ENCODE peak calls at places on chromosomes 3 and 15, in nine cellular contexts. S, Z, I, C, Y, P, H, D and L are unnamed samples. For H3K4me1 and H3K27me3, the result is how much of the 10 kb centered on the place peaks cover.

GRCh38 chr3:66200786-66201185 is 20.0 kb upstream of the SLC25A26 start:
- DNase-seq in S (peak), Z (no peak), I (no peak), C (no peak), Y (no peak), P (no peak), H (no peak), D (no peak), L (no peak)

GRCh38 chr3:100999160-100999559 is 5.9 kb upstream of the ABI3BP start:
- DNase-seq in S (no peak), Z (no peak), I (no peak), C (no peak), Y (no peak), P (no peak), H (no peak), D (no peak), L (no peak)

GRCh38 chr3:95297586-95297985 is 1234.7 kb downstream of the NSUN3 start:
- DNase-seq in S (no peak), Z (no peak), I (no peak), C (no peak), Y (no peak), P (no peak), H (no peak), D (no peak), L (no peak)

GRCh38 chr3:149015383-149015782 is 24.0 kb downstream of the GYG1 start:
- DNase-seq in S (no peak), Z (no peak), I (no peak), C (no peak), Y (no peak), P (no peak), H (no peak), D (no peak), L (no peak)

GRCh38 chr3:195466251-195466650 is 23.4 kb upstream of the ACAP2 start:
- DNase-seq in S (no peak), Z (no peak), I (no peak), C (no peak), Y (no peak), P (no peak), H (no peak), D (no peak), L (no peak)

GRCh38 chr3:25426408-25426807 is 1.7 kb upstream of the RARB start:
- DNase-seq in S (peak), Z (no peak), I (peak), C (no peak), Y (no peak), P (peak), H (no peak), D (peak), L (no peak)

GRCh38 chr3:34212671-34213070 is 414.2 kb downstream of the PDCD6IP start:
- DNase-seq in S (peak), Z (no peak), I (peak), C (no peak), Y (peak), P (no peak), H (no peak), D (peak), L (no peak)

GRCh38 chr3:156010829-156011228 is 109.5 kb upstream of the KCNAB1 start:
- DNase-seq in S (no peak), Z (peak), I (no peak), C (no peak), Y (no peak), P (peak), H (no peak), D (peak), L (no peak)

GRCh38 chr3:73479325-73479724 is 145.4 kb downstream of the PDZRN3 start:
- DNase-seq in S (no peak), Z (no peak), I (no peak), C (no peak), Y (no peak), P (no peak), H (no peak), D (no peak), L (no peak)

GRCh38 chr3:181558870-181559269 is 152.9 kb upstream of the SOX2 start:
- DNase-seq in S (no peak), Z (no peak), I (no peak), C (no peak), Y (no peak), P (no peak), H (no peak), D (no peak), L (no peak)

GRCh38 chr15:33008284-33009011 is 186.1 kb downstream of the FMN1 start:
- DNase-seq in S (no peak), Z (no peak), I (no peak), C (no peak), Y (peak), P (no peak), H (no peak), D (no peak), L (no peak)

DNA sequence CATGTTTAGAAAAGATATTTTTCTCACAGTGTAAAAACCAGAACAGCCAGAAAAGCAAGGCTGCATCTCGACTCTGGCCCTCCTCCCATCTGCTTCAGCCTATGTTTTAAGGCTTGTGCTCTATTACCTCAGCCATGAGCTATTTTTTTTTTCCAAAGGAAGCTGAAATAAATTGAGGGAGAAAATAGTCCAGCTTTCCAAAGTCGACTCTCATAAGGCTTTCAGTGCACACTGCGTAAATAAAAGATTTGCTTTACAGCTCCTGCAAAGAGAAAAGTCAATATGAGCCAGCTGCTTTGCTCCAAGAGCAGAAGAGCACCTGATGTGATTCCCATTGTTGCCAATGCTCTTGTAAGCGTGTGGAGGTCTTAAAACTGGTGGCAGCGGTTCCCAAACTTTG is 26.7 kb downstream of the SCG3 start:
- DNase-seq in S (no peak), Z (no peak), I (no peak), C (no peak), Y (no peak), P (no peak), H (no peak), D (no peak), L (no peak)
- H3K4me1 ChIP-seq in S (under half), Z (under half), I (under half), C (under half), Y (under half), P (under half), H (under half), D (under half), L (under half)

GRCh38 chr15:75225951-75226732 is 24.5 kb downstream of the C15orf39 start:
- DNase-seq in S (no peak), Z (no peak), I (no peak), C (no peak), Y (no peak), P (no peak), H (no peak), D (no peak), L (no peak)
- H3K27me3 ChIP-seq in S (under half), Z (half or more), I (under half), C (under half), Y (under half), P (under half), H (under half), D (under half), L (under half)

GRCh38 chr15:67836955-67837354 is 2.9 kb downstream of the RNU6-1 start:
- DNase-seq in S (no peak), Z (no peak), I (no peak), C (no peak), Y (no peak), P (no peak), H (no peak), D (no peak), L (no peak)

GRCh38 chr15:67836134-67836455 is 3.8 kb downstream of the RNU6-1 start:
- DNase-seq in S (no peak), Z (no peak), I (no peak), C (no peak), Y (no peak), P (peak), H (no peak), D (peak), L (no peak)

GRCh38 chr15:67834593-67835348 is 5.1 kb downstream of the RNU6-1 start:
- DNase-seq in S (no peak), Z (no peak), I (no peak), C (no peak), Y (no peak), P (peak), H (no peak), D (peak), L (no peak)

GRCh38 chr15:67835349-67836133 is 4.3 kb downstream of the RNU6-1 start:
- DNase-seq in S (no peak), Z (no peak), I (no peak), C (no peak), Y (no peak), P (peak), H (no peak), D (peak), L (peak)

DNA sequence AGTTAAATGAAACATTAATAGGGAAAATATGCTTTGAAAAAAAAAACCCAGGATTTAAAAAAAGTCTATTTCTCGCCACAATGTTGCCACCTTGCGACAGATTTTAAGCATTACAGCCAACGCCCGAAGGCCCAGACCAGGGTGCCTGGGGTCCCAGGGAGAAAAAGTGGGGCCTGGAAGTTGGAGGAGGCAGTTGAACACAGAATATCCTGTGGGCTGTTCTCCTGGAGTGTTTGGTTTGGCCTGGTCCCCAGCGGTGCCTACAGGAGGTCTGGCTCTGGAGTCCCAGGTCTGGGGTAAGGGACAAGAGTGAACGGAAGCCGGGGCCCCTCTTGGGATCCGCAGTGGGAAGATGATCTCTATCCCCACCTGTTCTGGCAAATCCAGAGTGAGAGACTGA is 3.4 kb downstream of the RNU6-1 start:
- DNase-seq in S (no peak), Z (peak), I (no peak), C (no peak), Y (peak), P (peak), H (peak), D (peak), L (peak)
- H3K4me1 ChIP-seq in S (under half), Z (under half), I (under half), C (half or more), Y (under half), P (under half), H (under half), D (half or more), L (half or more)

DNA sequence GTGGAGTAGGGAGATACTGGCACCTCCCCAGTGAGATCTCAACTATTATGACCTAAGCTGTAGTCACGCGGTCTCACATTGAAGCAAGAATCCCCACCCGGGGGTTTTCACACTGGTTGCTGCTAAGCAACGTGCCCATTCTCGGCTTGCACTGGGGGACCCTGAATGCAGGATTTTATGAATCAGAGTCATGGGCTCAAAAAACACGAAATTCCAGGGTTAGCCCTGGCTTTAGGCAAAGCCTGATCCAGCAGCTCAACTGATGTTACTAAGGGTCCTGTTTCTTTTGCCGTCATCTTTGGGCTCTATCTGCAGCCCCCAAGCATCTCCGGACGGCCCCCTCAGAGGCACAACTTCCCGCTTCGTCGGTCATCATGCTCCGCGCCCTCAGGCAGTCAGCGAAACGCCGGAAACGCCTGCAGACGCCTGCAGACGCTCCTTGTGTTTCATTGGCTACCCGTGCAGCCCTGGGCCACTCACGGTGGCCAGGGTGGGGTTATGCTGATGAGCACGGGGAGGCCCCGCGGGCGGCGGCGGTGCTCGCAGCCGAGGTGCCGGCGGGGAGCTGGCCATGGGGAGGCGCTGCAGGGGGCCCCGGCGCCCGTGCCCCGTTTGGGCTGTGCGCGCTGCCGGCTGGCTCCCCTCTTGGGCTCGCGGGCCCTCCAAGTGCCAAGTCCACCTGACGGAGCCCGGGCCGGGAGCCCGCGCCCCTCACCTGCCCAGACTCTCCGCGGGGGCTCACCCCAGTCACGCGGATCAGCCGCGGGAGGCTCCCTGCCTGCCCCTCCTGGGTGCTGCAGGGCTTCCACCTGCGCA is 25.8 kb downstream of the EFCC1 start:
- DNase-seq in S (peak), Z (peak), I (peak), C (peak), Y (peak), P (peak), H (peak), D (peak), L (peak)
- H3K27me3 ChIP-seq in S (under half), Z (under half), I (under half), C (under half), Y (under half), P (under half), H (under half), D (under half), L (under half)

GRCh38 chr3:49341996-49342395 is 2.1 kb upstream of the USP4 start:
- DNase-seq in S (no peak), Z (no peak), I (no peak), C (no peak), Y (no peak), P (no peak), H (no peak), D (no peak), L (no peak)
- H3K4me1 ChIP-seq in S (under half), Z (under half), I (under half), C (under half), Y (under half), P (under half), H (under half), D (under half), L (under half)

GRCh38 chr15:40931300-40932142 is 2.4 kb downstream of the DLL4 start:
- DNase-seq in S (no peak), Z (no peak), I (no peak), C (peak), Y (no peak), P (no peak), H (no peak), D (no peak), L (no peak)

GRCh38 chr15:40932625-40933519 is 3.7 kb downstream of the DLL4 start:
- DNase-seq in S (no peak), Z (no peak), I (no peak), C (no peak), Y (no peak), P (no peak), H (no peak), D (no peak), L (no peak)

GRCh38 chr15:40933520-40933904 is 4.4 kb downstream of the DLL4 start:
- DNase-seq in S (no peak), Z (no peak), I (no peak), C (no peak), Y (no peak), P (no peak), H (no peak), D (no peak), L (no peak)

GRCh38 chr15:40930430-40931299 is 1.5 kb downstream of the DLL4 start:
- DNase-seq in S (peak), Z (peak), I (peak), C (peak), Y (no peak), P (peak), H (peak), D (peak), L (peak)

GRCh38 chr15:40932146-40932545 is 3.0 kb downstream of the DLL4 start:
- DNase-seq in S (no peak), Z (no peak), I (no peak), C (no peak), Y (no peak), P (no peak), H (no peak), D (no peak), L (peak)
- H3K27me3 ChIP-seq in S (under half), Z (under half), I (under half), C (half or more), Y (under half), P (half or more), H (under half), D (half or more), L (under half)